ENCODE peak calls at places on chromosomes 11 and 22, in five cellular contexts. W, P, Q, C and O are unnamed samples.

GRCh38 chr11:44634401-44635281 is 69.2 kb downstream of the CD82 start:
- DNase-seq in W (no peak), P (peak), Q (no peak), C (peak), O (no peak)

GRCh38 chr22:43272301-43272700 is 70.9 kb downstream of the SCUBE1 start:
- DNase-seq in W (no peak), P (no peak), Q (no peak), C (peak), O (no peak)

GRCh38 chr11:69525516-69526452 is 44.3 kb downstream of the LINC01488 start:
- DNase-seq in W (no peak), P (no peak), Q (no peak), C (no peak), O (no peak)

GRCh38 chr22:48940988-48941902 is 886.4 kb downstream of the BRD1 start:
- DNase-seq in W (no peak), P (no peak), Q (no peak), C (no peak), O (no peak)

GRCh38 chr22:30251661-30252226 is 5.2 kb upstream of the LIF start:
- DNase-seq in W (no peak), P (peak), Q (no peak), C (peak), O (no peak)

GRCh38 chr11:117972044-117972443 is 14.2 kb upstream of the IL10RA start:
- DNase-seq in W (no peak), P (no peak), Q (no peak), C (no peak), O (no peak)

GRCh38 chr11:119416606-119417580 is 6.1 kb downstream of the THY1 start:
- DNase-seq in W (no peak), P (peak), Q (no peak), C (peak), O (no peak)

GRCh38 chr11:47425611-47426010 is 628 bp downstream of the PSMC3 start:
- DNase-seq in W (no peak), P (no peak), Q (no peak), C (no peak), O (no peak)

GRCh38 chr22:35977136-35977535 is 51.5 kb downstream of the RBFOX2 start:
- DNase-seq in W (no peak), P (peak), Q (no peak), C (peak), O (no peak)

GRCh38 chr11:70141490-70142014 is 61.5 kb upstream of the FADD start:
- DNase-seq in W (no peak), P (no peak), Q (no peak), C (no peak), O (no peak)

GRCh38 chr11:78419327-78419726 is 1.7 kb upstream of the GAB2 start:
- DNase-seq in W (no peak), P (peak), Q (no peak), C (peak), O (no peak)

GRCh38 chr22:39010946-39011625 is 3.0 kb upstream of the APOBEC3C start:
- DNase-seq in W (no peak), P (no peak), Q (no peak), C (no peak), O (no peak)

GRCh38 chr11:72642815-72643511 is 31.3 kb downstream of the PDE2A start:
- DNase-seq in W (peak), P (peak), Q (peak), C (peak), O (peak)

GRCh38 chr11:35558468-35558867 is 33.1 kb upstream of the PAMR1 start:
- DNase-seq in W (no peak), P (peak), Q (no peak), C (no peak), O (no peak)

GRCh38 chr11:112290462-112290894 is 29.8 kb upstream of the PLET1 start:
- DNase-seq in W (no peak), P (no peak), Q (no peak), C (no peak), O (no peak)

GRCh38 chr11:111176603-111177002 is 68.9 kb upstream of the POU2AF2 start:
- DNase-seq in W (no peak), P (no peak), Q (no peak), C (no peak), O (no peak)

GRCh38 chr11:61581030-61581928 is at the start of gene SYT7:
- DNase-seq in W (peak), P (peak), Q (peak), C (peak), O (peak)

GRCh38 chr11:48041877-48042698 is 61.7 kb downstream of the PTPRJ start:
- DNase-seq in W (no peak), P (no peak), Q (no peak), C (no peak), O (no peak)

GRCh38 chr11:17734986-17735822 is 623 bp downstream of the KCNC1 start:
- DNase-seq in W (peak), P (peak), Q (peak), C (peak), O (peak)

GRCh38 chr11:412641-413119 is 2.1 kb downstream of the SIGIRR start:
- DNase-seq in W (no peak), P (no peak), Q (no peak), C (no peak), O (no peak)

GRCh38 chr11:78659326-78660319 is 85.0 kb upstream of the NARS2 start:
- DNase-seq in W (no peak), P (no peak), Q (no peak), C (no peak), O (no peak)

GRCh38 chr11:128569291-128569690 is 18.1 kb downstream of the ETS1 start:
- DNase-seq in W (no peak), P (no peak), Q (no peak), C (no peak), O (no peak)

GRCh38 chr22:35921777-35922176 is 106.8 kb downstream of the RBFOX2 start:
- DNase-seq in W (peak), P (peak), Q (peak), C (peak), O (peak)